ENCODE peak calls at places on chromosomes 12 and 14, in nine cellular contexts. One of them, this sample, is unnamed.

GRCh38 chr14:69023035-69023434 is 43.9 kb upstream of the ACTN1 start:
- DNase-seq in CD8-positive, alpha-beta T cell: no peak
- DNase-seq in H9: no peak
- DNase-seq in cardiac fibroblast: no peak
- DNase-seq in fibroblast of mammary gland: no peak
- DNase-seq in endothelial cell: no peak
- DNase-seq in heart right ventricle: no peak
- DNase-seq in AG04450: no peak
- DNase-seq in sigmoid colon: no peak
- DNase-seq in this sample: peak; percentile 6

GRCh38 chr12:95633049-95633545 is 81.8 kb upstream of the USP44 start:
- DNase-seq in AG04450: no peak
- DNase-seq in heart right ventricle: no peak
- DNase-seq in sigmoid colon: no peak
- DNase-seq in fibroblast of mammary gland: peak; percentile 90
- DNase-seq in cardiac fibroblast: peak; percentile 78
- DNase-seq in endothelial cell: no peak
- DNase-seq in H9: no peak
- DNase-seq in CD8-positive, alpha-beta T cell: no peak
- DNase-seq in this sample: no peak

GRCh38 chr12:98418357-98419075 is 96.9 kb upstream of the TMPO start:
- DNase-seq in cardiac fibroblast: peak; percentile 98
- DNase-seq in heart right ventricle: peak; percentile 75
- DNase-seq in endothelial cell: no peak
- DNase-seq in fibroblast of mammary gland: peak; percentile 94
- DNase-seq in CD8-positive, alpha-beta T cell: no peak
- DNase-seq in sigmoid colon: peak; percentile 89
- DNase-seq in AG04450: peak; percentile 83
- DNase-seq in H9: peak; percentile 65
- DNase-seq in this sample: peak; percentile 97

GRCh38 chr12:109463776-109464175 is 13.3 kb downstream of the KCTD10 start:
- DNase-seq in CD8-positive, alpha-beta T cell: no peak
- DNase-seq in fibroblast of mammary gland: peak; percentile 26
- DNase-seq in AG04450: no peak
- DNase-seq in H9: no peak
- DNase-seq in heart right ventricle: no peak
- DNase-seq in sigmoid colon: no peak
- DNase-seq in endothelial cell: no peak
- DNase-seq in cardiac fibroblast: peak; percentile 58
- DNase-seq in this sample: no peak

GRCh38 chr12:56590237-56590830 is 39.8 kb downstream of the BAZ2A start:
- DNase-seq in AG04450: no peak
- DNase-seq in endothelial cell: no peak
- DNase-seq in fibroblast of mammary gland: peak; percentile 24
- DNase-seq in sigmoid colon: no peak
- DNase-seq in cardiac fibroblast: peak; percentile 38
- DNase-seq in H9: peak; percentile 67
- DNase-seq in heart right ventricle: no peak
- DNase-seq in CD8-positive, alpha-beta T cell: no peak
- DNase-seq in this sample: no peak

GRCh38 chr12:118302053-118302452 is 70.7 kb downstream of the TAOK3 start:
- DNase-seq in CD8-positive, alpha-beta T cell: no peak
- DNase-seq in H9: no peak
- DNase-seq in AG04450: no peak
- DNase-seq in fibroblast of mammary gland: peak; percentile 38
- DNase-seq in sigmoid colon: no peak
- DNase-seq in heart right ventricle: no peak
- DNase-seq in endothelial cell: no peak
- DNase-seq in cardiac fibroblast: peak; percentile 45
- DNase-seq in this sample: no peak

GRCh38 chr14:55240526-55241178 is 30.6 kb upstream of the FBXO34 start:
- DNase-seq in sigmoid colon: no peak
- DNase-seq in fibroblast of mammary gland: peak; percentile 72
- DNase-seq in cardiac fibroblast: peak; percentile 35
- DNase-seq in CD8-positive, alpha-beta T cell: no peak
- DNase-seq in AG04450: peak; percentile 60
- DNase-seq in endothelial cell: peak; percentile 42
- DNase-seq in heart right ventricle: peak; percentile 18
- DNase-seq in H9: peak; percentile 75
- DNase-seq in this sample: no peak

GRCh38 chr12:40144023-40144422 is 38.1 kb upstream of the SLC2A13 start:
- DNase-seq in heart right ventricle: no peak
- DNase-seq in AG04450: no peak
- DNase-seq in cardiac fibroblast: no peak
- DNase-seq in H9: no peak
- DNase-seq in sigmoid colon: no peak
- DNase-seq in CD8-positive, alpha-beta T cell: no peak
- DNase-seq in fibroblast of mammary gland: no peak
- DNase-seq in endothelial cell: no peak
- DNase-seq in this sample: no peak

GRCh38 chr14:93984070-93984469 is 7.7 kb upstream of the ASB2 start:
- DNase-seq in H9: peak; percentile 49
- DNase-seq in fibroblast of mammary gland: no peak
- DNase-seq in sigmoid colon: no peak
- DNase-seq in endothelial cell: no peak
- DNase-seq in heart right ventricle: no peak
- DNase-seq in CD8-positive, alpha-beta T cell: no peak
- DNase-seq in cardiac fibroblast: no peak
- DNase-seq in AG04450: peak; percentile 6
- DNase-seq in this sample: peak; percentile 46

GRCh38 chr12:132517013-132517739 is 27.2 kb downstream of the FBRSL1 start:
- DNase-seq in fibroblast of mammary gland: no peak
- DNase-seq in sigmoid colon: no peak
- DNase-seq in CD8-positive, alpha-beta T cell: no peak
- DNase-seq in cardiac fibroblast: no peak
- DNase-seq in endothelial cell: no peak
- DNase-seq in H9: no peak
- DNase-seq in heart right ventricle: no peak
- DNase-seq in AG04450: no peak
- DNase-seq in this sample: no peak

GRCh38 chr12:122458105-122459035 is 35.9 kb upstream of the CLIP1 start:
- DNase-seq in cardiac fibroblast: no peak
- DNase-seq in H9: no peak
- DNase-seq in heart right ventricle: no peak
- DNase-seq in CD8-positive, alpha-beta T cell: no peak
- DNase-seq in fibroblast of mammary gland: no peak
- DNase-seq in sigmoid colon: peak; percentile 27
- DNase-seq in AG04450: no peak
- DNase-seq in endothelial cell: no peak
- DNase-seq in this sample: no peak

GRCh38 chr12:92739099-92739498 is 36.3 kb downstream of the PLEKHG7 start:
- DNase-seq in H9: no peak
- DNase-seq in CD8-positive, alpha-beta T cell: no peak
- DNase-seq in fibroblast of mammary gland: peak; percentile 49
- DNase-seq in endothelial cell: no peak
- DNase-seq in cardiac fibroblast: peak; percentile 27
- DNase-seq in AG04450: no peak
- DNase-seq in sigmoid colon: no peak
- DNase-seq in heart right ventricle: no peak
- DNase-seq in this sample: no peak

GRCh38 chr14:95440951-95441350 is 75.5 kb downstream of the SYNE3 start:
- DNase-seq in CD8-positive, alpha-beta T cell: no peak
- DNase-seq in fibroblast of mammary gland: no peak
- DNase-seq in cardiac fibroblast: no peak
- DNase-seq in heart right ventricle: no peak
- DNase-seq in endothelial cell: no peak
- DNase-seq in H9: no peak
- DNase-seq in AG04450: no peak
- DNase-seq in sigmoid colon: no peak
- DNase-seq in this sample: no peak

GRCh38 chr14:35355981-35356839 is 48.3 kb downstream of the NFKBIA start:
- DNase-seq in AG04450: no peak
- DNase-seq in H9: no peak
- DNase-seq in fibroblast of mammary gland: no peak
- DNase-seq in sigmoid colon: no peak
- DNase-seq in heart right ventricle: no peak
- DNase-seq in endothelial cell: no peak
- DNase-seq in cardiac fibroblast: peak; percentile 83
- DNase-seq in CD8-positive, alpha-beta T cell: no peak
- DNase-seq in this sample: no peak

GRCh38 chr12:131390408-131391100 is 320.3 kb upstream of the SFSWAP start:
- DNase-seq in cardiac fibroblast: no peak
- DNase-seq in fibroblast of mammary gland: no peak
- DNase-seq in sigmoid colon: no peak
- DNase-seq in endothelial cell: peak; percentile 65
- DNase-seq in CD8-positive, alpha-beta T cell: no peak
- DNase-seq in H9: peak; percentile 70
- DNase-seq in heart right ventricle: no peak
- DNase-seq in AG04450: no peak
- DNase-seq in this sample: peak; percentile 54

GRCh38 chr12:55938826-55939501 is 8.0 kb downstream of the DGKA start:
- DNase-seq in CD8-positive, alpha-beta T cell: no peak
- DNase-seq in cardiac fibroblast: no peak
- DNase-seq in H9: no peak
- DNase-seq in endothelial cell: no peak
- DNase-seq in heart right ventricle: no peak
- DNase-seq in fibroblast of mammary gland: no peak
- DNase-seq in AG04450: no peak
- DNase-seq in sigmoid colon: no peak
- DNase-seq in this sample: no peak

GRCh38 chr14:23322568-23323517 is 1.6 kb downstream of the PABPN1 start:
- DNase-seq in cardiac fibroblast: no peak
- DNase-seq in endothelial cell: no peak
- DNase-seq in AG04450: no peak
- DNase-seq in fibroblast of mammary gland: no peak
- DNase-seq in heart right ventricle: no peak
- DNase-seq in H9: no peak
- DNase-seq in CD8-positive, alpha-beta T cell: no peak
- DNase-seq in sigmoid colon: no peak
- DNase-seq in this sample: no peak

GRCh38 chr14:23324455-23324846 is 3.2 kb downstream of the PABPN1 start:
- DNase-seq in heart right ventricle: no peak
- DNase-seq in fibroblast of mammary gland: no peak
- DNase-seq in cardiac fibroblast: no peak
- DNase-seq in H9: no peak
- DNase-seq in sigmoid colon: no peak
- DNase-seq in endothelial cell: no peak
- DNase-seq in CD8-positive, alpha-beta T cell: no peak
- DNase-seq in AG04450: no peak
- DNase-seq in this sample: no peak

GRCh38 chr14:23324993-23325392 is 3.7 kb downstream of the PABPN1 start:
- DNase-seq in endothelial cell: no peak
- DNase-seq in H9: no peak
- DNase-seq in heart right ventricle: no peak
- DNase-seq in sigmoid colon: no peak
- DNase-seq in cardiac fibroblast: no peak
- DNase-seq in AG04450: no peak
- DNase-seq in fibroblast of mammary gland: no peak
- DNase-seq in CD8-positive, alpha-beta T cell: no peak
- DNase-seq in this sample: no peak

GRCh38 chr14:23321572-23322547 is 603 bp downstream of the PABPN1 start:
- DNase-seq in CD8-positive, alpha-beta T cell: no peak
- DNase-seq in sigmoid colon: peak; percentile 81
- DNase-seq in heart right ventricle: no peak
- DNase-seq in endothelial cell: peak; percentile 48
- DNase-seq in AG04450: no peak
- DNase-seq in H9: no peak
- DNase-seq in cardiac fibroblast: peak; percentile 49
- DNase-seq in fibroblast of mammary gland: peak; percentile 58
- DNase-seq in this sample: no peak

GRCh38 chr14:23323838-23324454 is 2.7 kb downstream of the PABPN1 start:
- DNase-seq in CD8-positive, alpha-beta T cell: no peak
- DNase-seq in H9: no peak
- DNase-seq in heart right ventricle: no peak
- DNase-seq in AG04450: no peak
- DNase-seq in fibroblast of mammary gland: no peak
- DNase-seq in sigmoid colon: no peak
- DNase-seq in cardiac fibroblast: no peak
- DNase-seq in endothelial cell: no peak
- DNase-seq in this sample: no peak
- TF ChIP-seq CTCF in CD8-positive, alpha-beta T cell: no peak
- TF ChIP-seq CTCF in H9: no peak
- TF ChIP-seq CTCF in heart right ventricle: no peak
- TF ChIP-seq CTCF in AG04450: no peak
- TF ChIP-seq CTCF in fibroblast of mammary gland: no peak
- TF ChIP-seq CTCF in sigmoid colon: no peak
- TF ChIP-seq CTCF in cardiac fibroblast: no peak
- TF ChIP-seq CTCF in endothelial cell: no peak
- TF ChIP-seq CTCF in this sample: no peak

GRCh38 chr12:9319044-9319841 is 111.0 kb upstream of the PZP start:
- DNase-seq in sigmoid colon: no peak
- DNase-seq in heart right ventricle: no peak
- DNase-seq in CD8-positive, alpha-beta T cell: no peak
- DNase-seq in endothelial cell: no peak
- DNase-seq in H9: no peak
- DNase-seq in fibroblast of mammary gland: no peak
- DNase-seq in AG04450: no peak
- DNase-seq in cardiac fibroblast: no peak
- DNase-seq in this sample: no peak
- TF ChIP-seq CTCF in sigmoid colon: no peak
- TF ChIP-seq CTCF in heart right ventricle: no peak
- TF ChIP-seq CTCF in CD8-positive, alpha-beta T cell: no peak
- TF ChIP-seq CTCF in endothelial cell: no peak
- TF ChIP-seq CTCF in H9: no peak
- TF ChIP-seq CTCF in fibroblast of mammary gland: no peak
- TF ChIP-seq CTCF in AG04450: no peak
- TF ChIP-seq CTCF in cardiac fibroblast: peak; percentile 49
- TF ChIP-seq CTCF in this sample: no peak

DNA sequence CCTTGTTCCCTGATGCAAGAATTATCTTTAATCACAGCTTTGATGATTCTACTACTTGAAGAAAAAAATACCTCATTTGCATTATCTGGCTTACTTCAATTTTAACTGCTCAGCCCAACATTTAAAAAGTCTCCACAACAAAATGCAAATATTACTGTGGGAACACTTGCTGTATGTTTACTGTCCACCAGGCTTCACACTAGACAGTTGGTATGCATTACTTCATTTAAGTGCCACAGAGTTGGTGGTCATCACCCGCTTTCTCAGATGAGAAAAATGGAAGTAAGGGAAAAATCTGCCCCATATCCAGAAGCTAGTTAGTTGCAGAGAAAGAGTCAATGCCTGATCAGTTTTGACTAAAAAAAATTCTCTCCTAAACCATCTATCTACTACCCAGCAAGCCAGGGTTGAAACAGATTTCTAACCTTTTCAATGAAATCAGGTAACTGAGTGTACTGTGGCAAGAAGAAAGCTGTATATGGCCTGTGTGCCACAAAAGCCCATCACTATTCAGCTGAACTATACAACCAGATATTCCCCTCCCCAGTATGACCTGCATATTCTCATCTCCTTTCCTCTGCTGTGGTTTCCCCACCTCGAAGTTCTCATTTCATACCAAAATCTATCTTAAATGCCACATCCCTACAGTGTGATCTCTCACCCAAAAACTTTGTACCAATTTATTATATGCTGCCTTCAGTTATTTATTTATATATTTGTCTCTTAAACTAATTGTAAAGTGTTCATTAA is 90.3 kb downstream of the ATP2B1 start:
- DNase-seq in fibroblast of mammary gland: peak; percentile 11
- DNase-seq in heart right ventricle: no peak
- DNase-seq in cardiac fibroblast: no peak
- DNase-seq in sigmoid colon: no peak
- DNase-seq in H9: no peak
- DNase-seq in AG04450: no peak
- DNase-seq in endothelial cell: no peak
- DNase-seq in CD8-positive, alpha-beta T cell: no peak
- DNase-seq in this sample: no peak
- TF ChIP-seq CTCF in fibroblast of mammary gland: peak; percentile 7
- TF ChIP-seq CTCF in heart right ventricle: no peak
- TF ChIP-seq CTCF in cardiac fibroblast: peak; percentile 9
- TF ChIP-seq CTCF in sigmoid colon: no peak
- TF ChIP-seq CTCF in H9: no peak
- TF ChIP-seq CTCF in AG04450: peak; percentile 11
- TF ChIP-seq CTCF in endothelial cell: no peak
- TF ChIP-seq CTCF in CD8-positive, alpha-beta T cell: no peak
- TF ChIP-seq CTCF in this sample: peak; percentile 23

GRCh38 chr14:79543966-79544365 is 667.3 kb downstream of the DIO2 start:
- DNase-seq in heart right ventricle: no peak
- DNase-seq in cardiac fibroblast: peak; percentile 40
- DNase-seq in H9: peak; percentile 47
- DNase-seq in AG04450: no peak
- DNase-seq in endothelial cell: peak; percentile 31
- DNase-seq in sigmoid colon: no peak
- DNase-seq in CD8-positive, alpha-beta T cell: no peak
- DNase-seq in fibroblast of mammary gland: peak; percentile 58
- DNase-seq in this sample: no peak
- TF ChIP-seq CTCF in heart right ventricle: no peak
- TF ChIP-seq CTCF in cardiac fibroblast: peak; percentile 64
- TF ChIP-seq CTCF in H9: peak; percentile 95
- TF ChIP-seq CTCF in AG04450: peak; percentile 53
- TF ChIP-seq CTCF in endothelial cell: peak; percentile 93
- TF ChIP-seq CTCF in sigmoid colon: no peak
- TF ChIP-seq CTCF in CD8-positive, alpha-beta T cell: no peak
- TF ChIP-seq CTCF in fibroblast of mammary gland: peak; percentile 64
- TF ChIP-seq CTCF in this sample: peak; percentile 76

This sample was measured in chondrocyte.